ENCODE peak calls at places on chromosome 21, in four cellular contexts. One of them, this sample, is unnamed.
A peak's percentile ranks its signal among the peaks of the same experiment; 100 is the strongest.

GRCh38 chr21:37489553-37489952 is 123.0 kb downstream of the DYRK1A start:
- DNase-seq in stimulated activated CD8-positive, alpha-beta memory T cell treated with anti-CD3 and anti-CD28 coated beads, Interleukin-2, amount 100 ng/mL, for 48 hours: no peak
- DNase-seq in upper lobe of right lung: no peak
- DNase-seq in stimulated activated CD4-positive, alpha-beta T cell treated with anti-CD3 and anti-CD28 coated beads, TNF-alpha, amount 100 ng/mL, for 1 hour: no peak
- DNase-seq in this sample: no peak

GRCh38 chr21:43864313-43864805 is 664 bp upstream of the AGPAT3 start:
- DNase-seq in stimulated activated CD8-positive, alpha-beta memory T cell treated with anti-CD3 and anti-CD28 coated beads, Interleukin-2, amount 100 ng/mL, for 48 hours: peak; percentile 8
- DNase-seq in upper lobe of right lung: peak; percentile 87
- DNase-seq in stimulated activated CD4-positive, alpha-beta T cell treated with anti-CD3 and anti-CD28 coated beads, TNF-alpha, amount 100 ng/mL, for 1 hour: no peak
- DNase-seq in this sample: peak; percentile 72

GRCh38 chr21:15495965-15496364 is 233.8 kb upstream of the USP25 start:
- DNase-seq in stimulated activated CD8-positive, alpha-beta memory T cell treated with anti-CD3 and anti-CD28 coated beads, Interleukin-2, amount 100 ng/mL, for 48 hours: no peak
- DNase-seq in upper lobe of right lung: no peak
- DNase-seq in stimulated activated CD4-positive, alpha-beta T cell treated with anti-CD3 and anti-CD28 coated beads, TNF-alpha, amount 100 ng/mL, for 1 hour: no peak
- DNase-seq in this sample: no peak

GRCh38 chr21:26169611-26170470 is 729 bp downstream of the APP start:
- DNase-seq in stimulated activated CD8-positive, alpha-beta memory T cell treated with anti-CD3 and anti-CD28 coated beads, Interleukin-2, amount 100 ng/mL, for 48 hours: peak; percentile 30
- DNase-seq in upper lobe of right lung: peak; percentile 82
- DNase-seq in stimulated activated CD4-positive, alpha-beta T cell treated with anti-CD3 and anti-CD28 coated beads, TNF-alpha, amount 100 ng/mL, for 1 hour: no peak
- DNase-seq in this sample: peak; percentile 72

GRCh38 chr21:41610042-41610839 is 102.3 kb upstream of the TMPRSS2 start:
- DNase-seq in stimulated activated CD8-positive, alpha-beta memory T cell treated with anti-CD3 and anti-CD28 coated beads, Interleukin-2, amount 100 ng/mL, for 48 hours: no peak
- DNase-seq in upper lobe of right lung: peak; percentile 81
- DNase-seq in stimulated activated CD4-positive, alpha-beta T cell treated with anti-CD3 and anti-CD28 coated beads, TNF-alpha, amount 100 ng/mL, for 1 hour: no peak
- DNase-seq in this sample: peak; percentile 59

GRCh38 chr21:40714516-40714915 is 132.4 kb downstream of the DSCAM start:
- DNase-seq in stimulated activated CD8-positive, alpha-beta memory T cell treated with anti-CD3 and anti-CD28 coated beads, Interleukin-2, amount 100 ng/mL, for 48 hours: no peak
- DNase-seq in upper lobe of right lung: no peak
- DNase-seq in stimulated activated CD4-positive, alpha-beta T cell treated with anti-CD3 and anti-CD28 coated beads, TNF-alpha, amount 100 ng/mL, for 1 hour: no peak
- DNase-seq in this sample: no peak

GRCh38 chr21:36163780-36164426 is 7.3 kb downstream of the DOP1B start:
- DNase-seq in stimulated activated CD8-positive, alpha-beta memory T cell treated with anti-CD3 and anti-CD28 coated beads, Interleukin-2, amount 100 ng/mL, for 48 hours: no peak
- DNase-seq in upper lobe of right lung: no peak
- DNase-seq in stimulated activated CD4-positive, alpha-beta T cell treated with anti-CD3 and anti-CD28 coated beads, TNF-alpha, amount 100 ng/mL, for 1 hour: no peak
- DNase-seq in this sample: no peak

GRCh38 chr21:44931137-44931500 is 8.7 kb upstream of the SLX9 start:
- DNase-seq in stimulated activated CD8-positive, alpha-beta memory T cell treated with anti-CD3 and anti-CD28 coated beads, Interleukin-2, amount 100 ng/mL, for 48 hours: no peak
- DNase-seq in upper lobe of right lung: peak; percentile 82
- DNase-seq in stimulated activated CD4-positive, alpha-beta T cell treated with anti-CD3 and anti-CD28 coated beads, TNF-alpha, amount 100 ng/mL, for 1 hour: no peak
- DNase-seq in this sample: peak; percentile 81

GRCh38 chr21:45935628-45936027 is 45.9 kb upstream of the COL6A1 start:
- DNase-seq in stimulated activated CD8-positive, alpha-beta memory T cell treated with anti-CD3 and anti-CD28 coated beads, Interleukin-2, amount 100 ng/mL, for 48 hours: no peak
- DNase-seq in upper lobe of right lung: no peak
- DNase-seq in stimulated activated CD4-positive, alpha-beta T cell treated with anti-CD3 and anti-CD28 coated beads, TNF-alpha, amount 100 ng/mL, for 1 hour: no peak
- DNase-seq in this sample: no peak

GRCh38 chr21:45530423-45531113 is 11.7 kb downstream of the SLC19A1 start:
- DNase-seq in stimulated activated CD8-positive, alpha-beta memory T cell treated with anti-CD3 and anti-CD28 coated beads, Interleukin-2, amount 100 ng/mL, for 48 hours: no peak
- DNase-seq in upper lobe of right lung: peak; percentile 57
- DNase-seq in stimulated activated CD4-positive, alpha-beta T cell treated with anti-CD3 and anti-CD28 coated beads, TNF-alpha, amount 100 ng/mL, for 1 hour: no peak
- DNase-seq in this sample: no peak

GRCh38 chr21:33892853-33893252 is 22.8 kb downstream of the ATP5PO start:
- DNase-seq in stimulated activated CD8-positive, alpha-beta memory T cell treated with anti-CD3 and anti-CD28 coated beads, Interleukin-2, amount 100 ng/mL, for 48 hours: no peak
- DNase-seq in upper lobe of right lung: no peak
- DNase-seq in stimulated activated CD4-positive, alpha-beta T cell treated with anti-CD3 and anti-CD28 coated beads, TNF-alpha, amount 100 ng/mL, for 1 hour: no peak
- DNase-seq in this sample: no peak

GRCh38 chr21:45455321-45456013 is 50.5 kb downstream of the COL18A1 start:
- DNase-seq in stimulated activated CD8-positive, alpha-beta memory T cell treated with anti-CD3 and anti-CD28 coated beads, Interleukin-2, amount 100 ng/mL, for 48 hours: no peak
- DNase-seq in upper lobe of right lung: no peak
- DNase-seq in stimulated activated CD4-positive, alpha-beta T cell treated with anti-CD3 and anti-CD28 coated beads, TNF-alpha, amount 100 ng/mL, for 1 hour: no peak
- DNase-seq in this sample: no peak

GRCh38 chr21:43188712-43189151 is 19.9 kb downstream of the CRYAA start:
- DNase-seq in stimulated activated CD8-positive, alpha-beta memory T cell treated with anti-CD3 and anti-CD28 coated beads, Interleukin-2, amount 100 ng/mL, for 48 hours: no peak
- DNase-seq in upper lobe of right lung: peak; percentile 63
- DNase-seq in stimulated activated CD4-positive, alpha-beta T cell treated with anti-CD3 and anti-CD28 coated beads, TNF-alpha, amount 100 ng/mL, for 1 hour: no peak
- DNase-seq in this sample: no peak

GRCh38 chr21:45630066-45630694 is 13.3 kb upstream of the PCBP3 start:
- DNase-seq in stimulated activated CD8-positive, alpha-beta memory T cell treated with anti-CD3 and anti-CD28 coated beads, Interleukin-2, amount 100 ng/mL, for 48 hours: no peak
- DNase-seq in upper lobe of right lung: no peak
- DNase-seq in stimulated activated CD4-positive, alpha-beta T cell treated with anti-CD3 and anti-CD28 coated beads, TNF-alpha, amount 100 ng/mL, for 1 hour: no peak
- DNase-seq in this sample: peak; percentile 6

GRCh38 chr21:25639167-25639921 is at the start of gene JAM2:
- DNase-seq in stimulated activated CD8-positive, alpha-beta memory T cell treated with anti-CD3 and anti-CD28 coated beads, Interleukin-2, amount 100 ng/mL, for 48 hours: peak; percentile 30
- DNase-seq in upper lobe of right lung: peak; percentile 67
- DNase-seq in stimulated activated CD4-positive, alpha-beta T cell treated with anti-CD3 and anti-CD28 coated beads, TNF-alpha, amount 100 ng/mL, for 1 hour: no peak
- DNase-seq in this sample: peak; percentile 84

This sample was measured in GM13977.